ENCODE peak calls at places on chromosomes 12 and 14, in eight cellular contexts. A is fibroblast of mammary gland, N is A673, J is thoracic aorta, V is ovary, H is GM13977, G is AG04450, F is bronchial epithelial cell. O is an unnamed sample.

GRCh38 chr14:50335389-50335788 is 23.3 kb downstream of the DMAC2L start:
- DNase-seq in A (peak; percentile 67), N (peak; percentile 85), J (no peak), V (peak; percentile 47), H (no peak), G (no peak), F (no peak), O (no peak)

GRCh38 chr12:7145671-7146070 is 15.5 kb downstream of the CLSTN3 start:
- DNase-seq in A (no peak), N (no peak), J (no peak), V (no peak), H (no peak), G (no peak), F (no peak), O (peak; percentile 21)

GRCh38 chr12:115227137-115227615 is 543.2 kb upstream of the TBX3 start:
- DNase-seq in A (peak; percentile 96), N (no peak), J (no peak), V (no peak), H (no peak), G (peak; percentile 49), F (peak; percentile 96), O (no peak)

GRCh38 chr12:114186241-114187002 is 219.5 kb downstream of the TBX5 start:
- DNase-seq in A (no peak), N (no peak), J (no peak), V (no peak), H (no peak), G (no peak), F (no peak), O (no peak)

GRCh38 chr12:62328296-62328921 is 68.2 kb downstream of the USP15 start:
- DNase-seq in A (no peak), N (no peak), J (no peak), V (no peak), H (no peak), G (no peak), F (no peak), O (no peak)

GRCh38 chr12:57240069-57240921 is 10.7 kb downstream of the STAC3 start:
- DNase-seq in A (peak; percentile 47), N (peak; percentile 84), J (no peak), V (no peak), H (peak; percentile 66), G (no peak), F (peak; percentile 49), O (peak; percentile 89)

GRCh38 chr14:22460461-22461195 is 128.4 kb downstream of the DAD1 start:
- DNase-seq in A (no peak), N (no peak), J (no peak), V (no peak), H (peak; percentile 41), G (no peak), F (peak; percentile 20), O (no peak)

GRCh38 chr12:81992461-81992860 is 233.3 kb upstream of the PPFIA2 start:
- DNase-seq in A (peak; percentile 28), N (peak; percentile 35), J (no peak), V (no peak), H (no peak), G (no peak), F (peak; percentile 20), O (no peak)

GRCh38 chr12:29782821-29783772 is 645 bp downstream of the TMTC1 start:
- DNase-seq in A (peak; percentile 35), N (peak; percentile 25), J (no peak), V (peak; percentile 48), H (peak; percentile 14), G (no peak), F (no peak), O (peak; percentile 92)

GRCh38 chr12:57515468-57515933 is 4.8 kb downstream of the DDIT3 start:
- DNase-seq in A (no peak), N (no peak), J (no peak), V (no peak), H (no peak), G (no peak), F (no peak), O (no peak)

GRCh38 chr12:52267699-52268098 is 6.7 kb upstream of the KRT86 start:
- DNase-seq in A (no peak), N (no peak), J (no peak), V (no peak), H (no peak), G (no peak), F (no peak), O (no peak)

GRCh38 chr14:101473795-101474562 is 87.3 kb upstream of the DIO3 start:
- DNase-seq in A (no peak), N (no peak), J (no peak), V (peak; percentile 11), H (no peak), G (no peak), F (no peak), O (no peak)

GRCh38 chr12:45034861-45035265 is 16.0 kb downstream of the DBX2 start:
- DNase-seq in A (no peak), N (no peak), J (no peak), V (no peak), H (no peak), G (no peak), F (no peak), O (no peak)

GRCh38 chr14:76391981-76392690 is 16.2 kb downstream of the ESRRB start:
- DNase-seq in A (no peak), N (no peak), J (no peak), V (no peak), H (no peak), G (no peak), F (peak; percentile 40), O (no peak)

GRCh38 chr12:74903522-74903921 is 306.1 kb downstream of the KCNC2 start:
- DNase-seq in A (peak; percentile 8), N (peak; percentile 25), J (no peak), V (no peak), H (no peak), G (no peak), F (peak; percentile 65), O (no peak)

GRCh38 chr12:87127272-87127671 is 871.1 kb upstream of the MGAT4C start:
- DNase-seq in A (peak; percentile 85), N (no peak), J (no peak), V (no peak), H (no peak), G (no peak), F (peak; percentile 72), O (no peak)

DNA sequence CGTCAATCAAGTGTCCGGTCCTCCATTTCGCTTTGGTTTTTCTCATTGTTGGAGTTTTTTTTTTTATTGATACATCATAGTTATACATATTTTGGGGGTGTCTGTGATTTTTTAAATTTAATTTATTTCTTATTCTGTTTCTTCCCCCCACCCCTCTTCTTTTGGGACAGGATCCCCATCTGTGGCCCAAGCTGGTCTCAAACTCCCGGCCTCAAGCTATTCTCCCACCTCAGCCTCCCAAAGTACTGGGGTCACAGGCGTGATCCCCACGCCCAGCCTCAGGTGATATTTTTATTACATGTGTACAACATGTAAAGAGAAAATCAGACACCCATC is 51.3 kb upstream of the ZFP36L1 start:
- DNase-seq in A (no peak), N (no peak), J (no peak), V (no peak), H (no peak), G (no peak), F (no peak), O (no peak)
- TF ChIP-seq CTCF in A (no peak), N (peak; percentile 14), J (no peak), V (no peak), H (no peak), G (no peak), F (no peak), O (peak; percentile 57)

GRCh38 chr12:132439333-132439904 is 50.5 kb upstream of the FBRSL1 start:
- DNase-seq in A (no peak), N (no peak), J (no peak), V (no peak), H (no peak), G (no peak), F (no peak), O (no peak)
- TF ChIP-seq CTCF in A (no peak), N (no peak), J (no peak), V (no peak), H (peak; percentile 15), G (no peak), F (no peak), O (no peak)

GRCh38 chr14:29217813-29218450 is 451.3 kb downstream of the FOXG1 start:
- DNase-seq in A (peak; percentile 35), N (no peak), J (no peak), V (no peak), H (no peak), G (no peak), F (no peak), O (no peak)

GRCh38 chr14:29216316-29216715 is 449.7 kb downstream of the FOXG1 start:
- DNase-seq in A (no peak), N (no peak), J (no peak), V (no peak), H (no peak), G (no peak), F (no peak), O (no peak)

GRCh38 chr14:29222671-29223268 is 456.2 kb downstream of the FOXG1 start:
- DNase-seq in A (peak; percentile 81), N (peak; percentile 57), J (no peak), V (no peak), H (no peak), G (peak; percentile 41), F (peak; percentile 48), O (no peak)

GRCh38 chr14:29216774-29217232 is 450.2 kb downstream of the FOXG1 start:
- DNase-seq in A (peak; percentile 18), N (peak; percentile 64), J (no peak), V (no peak), H (no peak), G (no peak), F (peak; percentile 89), O (no peak)

DNA sequence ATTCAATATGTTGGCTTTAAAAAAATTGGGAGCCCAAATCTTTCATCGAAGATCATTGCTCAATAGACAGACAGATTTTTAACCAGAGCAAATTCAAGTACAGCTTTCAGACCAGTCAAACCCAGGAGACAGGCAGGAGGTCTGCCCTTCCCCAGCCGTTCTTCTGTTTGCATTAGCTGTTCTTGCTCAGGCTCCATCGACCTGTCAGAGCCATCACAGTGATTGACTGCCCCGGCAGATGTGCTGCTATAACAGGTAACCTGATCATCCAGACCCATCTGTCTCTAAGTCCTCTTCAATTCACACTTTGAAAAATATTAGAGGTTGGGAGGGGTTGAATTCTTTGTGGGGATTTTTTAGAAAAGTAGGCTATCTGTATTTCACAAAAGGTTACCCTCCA is 453.5 kb downstream of the FOXG1 start:
- DNase-seq in A (no peak), N (no peak), J (no peak), V (no peak), H (no peak), G (no peak), F (no peak), O (no peak)
- TF ChIP-seq CTCF in A (no peak), N (no peak), J (no peak), V (no peak), H (no peak), G (no peak), F (no peak), O (no peak)

DNA sequence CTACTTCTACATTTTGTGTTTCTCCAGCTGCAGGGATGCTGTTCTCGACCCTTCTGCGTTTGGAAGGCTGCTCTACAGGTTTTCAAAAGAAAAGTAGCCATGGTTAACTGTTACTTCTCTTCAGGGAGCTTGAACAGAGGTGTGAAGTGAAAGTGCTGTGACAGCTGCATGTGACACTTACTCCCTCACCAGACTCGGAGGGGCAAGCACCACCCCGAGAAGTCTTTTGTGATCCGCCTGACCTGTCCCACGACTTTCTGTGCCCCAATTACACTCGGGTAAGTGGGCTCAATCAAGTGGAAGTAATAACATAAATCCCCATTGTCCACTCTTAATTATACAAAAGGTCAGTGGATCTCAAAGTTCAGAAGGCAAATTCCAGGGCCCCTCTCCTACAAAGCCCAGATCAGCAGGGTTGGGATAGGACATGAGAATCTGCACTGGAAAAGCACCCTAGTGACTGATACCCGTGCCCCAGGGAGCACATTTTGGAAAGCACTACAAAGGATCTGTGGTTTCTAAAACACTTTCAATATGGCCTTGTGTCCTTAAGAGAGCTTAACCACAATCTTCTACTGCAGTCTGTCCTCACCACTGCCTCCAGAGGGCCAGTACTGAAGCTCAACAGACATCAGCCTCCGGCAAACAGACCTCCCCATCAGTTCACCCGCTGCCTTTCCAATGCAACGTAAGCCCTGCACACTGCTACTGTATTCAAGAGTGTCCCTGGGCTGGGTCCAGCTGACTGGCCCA is 11.6 kb downstream of the FICD start:
- DNase-seq in A (peak; percentile 44), N (no peak), J (no peak), V (no peak), H (no peak), G (no peak), F (no peak), O (no peak)
- TF ChIP-seq CTCF in A (peak; percentile 8), N (no peak), J (no peak), V (no peak), H (no peak), G (peak; percentile 28), F (no peak), O (no peak)